ENCODE peak calls at places on chromosomes 6 and 20, in six cellular contexts. P is GM12891, E is H1, D is K562, O is HepG2, M is GM12878. A is an unnamed sample.

GRCh38 chr6:22412994-22413393 is 116.2 kb upstream of the PRL start:
- DNase-seq in P (no peak), E (no peak), D (no peak), O (no peak), M (no peak), A (no peak)

GRCh38 chr6:13761361-13762036 is 49.9 kb upstream of the RANBP9 start:
- DNase-seq in P (no peak), E (no peak), D (no peak), O (no peak), M (no peak), A (no peak)

GRCh38 chr20:17343091-17343490 is 116.3 kb downstream of the PCSK2 start:
- DNase-seq in P (no peak), E (no peak), D (no peak), O (no peak), M (no peak), A (no peak)

GRCh38 chr20:22776369-22776768 is 192.0 kb upstream of the FOXA2 start:
- DNase-seq in P (no peak), E (no peak), D (no peak), O (no peak), M (no peak), A (no peak)

GRCh38 chr20:57568088-57568896 is 7.4 kb downstream of the PCK1 start:
- DNase-seq in P (no peak), E (no peak), D (no peak), O (peak; percentile 31), M (no peak), A (no peak)

GRCh38 chr6:90025418-90026089 is 131.3 kb downstream of the GJA10 start:
- DNase-seq in P (no peak), E (no peak), D (no peak), O (no peak), M (no peak), A (no peak)

GRCh38 chr20:46398963-46399362 is 7.5 kb downstream of the ELMO2 start:
- DNase-seq in P (no peak), E (no peak), D (no peak), O (no peak), M (no peak), A (no peak)

GRCh38 chr6:34680802-34681515 is 15.6 kb downstream of the ILRUN start:
- DNase-seq in P (no peak), E (no peak), D (no peak), O (no peak), M (no peak), A (no peak)

GRCh38 chr20:22464312-22465003 is 119.9 kb downstream of the FOXA2 start:
- DNase-seq in P (no peak), E (no peak), D (no peak), O (no peak), M (no peak), A (no peak)

GRCh38 chr6:142693446-142693845 is 251.5 kb downstream of the HIVEP2 start:
- DNase-seq in P (no peak), E (no peak), D (no peak), O (no peak), M (no peak), A (no peak)

GRCh38 chr6:127402890-127403617 is 56.1 kb downstream of the KIAA0408 start:
- DNase-seq in P (no peak), E (no peak), D (no peak), O (no peak), M (no peak), A (no peak)

GRCh38 chr6:148430897-148431296 is 88.3 kb downstream of the SASH1 start:
- DNase-seq in P (no peak), E (no peak), D (no peak), O (no peak), M (no peak), A (no peak)

GRCh38 chr6:37190159-37190535 is 20.2 kb downstream of the PIM1 start:
- DNase-seq in P (no peak), E (no peak), D (no peak), O (no peak), M (no peak), A (no peak)

GRCh38 chr6:128199461-128199860 is 298.6 kb upstream of the THEMIS start:
- DNase-seq in P (no peak), E (no peak), D (no peak), O (no peak), M (no peak), A (no peak)

GRCh38 chr20:19408971-19409370 is 196.5 kb downstream of the SLC24A3 start:
- DNase-seq in P (no peak), E (no peak), D (no peak), O (no peak), M (no peak), A (no peak)

GRCh38 chr6:101348816-101349215 is 44.7 kb upstream of the GRIK2 start:
- DNase-seq in P (no peak), E (no peak), D (no peak), O (no peak), M (no peak), A (no peak)

GRCh38 chr6:34798057-34798456 is 6.2 kb downstream of the BLTP3A start:
- DNase-seq in P (no peak), E (no peak), D (no peak), O (no peak), M (no peak), A (no peak)

GRCh38 chr20:43559147-43559477 is 285 bp downstream of the SGK2 start:
- DNase-seq in P (no peak), E (no peak), D (no peak), O (no peak), M (no peak), A (no peak)

GRCh38 chr6:56507517-56507916 is 135.2 kb downstream of the DST start:
- DNase-seq in P (no peak), E (no peak), D (no peak), O (no peak), M (no peak), A (no peak)

GRCh38 chr6:22328499-22328898 is 31.7 kb upstream of the PRL start:
- DNase-seq in P (no peak), E (no peak), D (no peak), O (no peak), M (no peak), A (no peak)

GRCh38 chr6:15763827-15764226 is 101.0 kb upstream of the DTNBP1 start:
- DNase-seq in P (no peak), E (no peak), D (no peak), O (peak; percentile 55), M (no peak), A (no peak)

GRCh38 chr6:136784910-136785746 is 7.1 kb downstream of the MAP3K5 start:
- DNase-seq in P (no peak), E (no peak), D (no peak), O (no peak), M (no peak), A (no peak)

GRCh38 chr20:10114598-10114997 is 79.8 kb downstream of the ANKEF1 start:
- DNase-seq in P (no peak), E (no peak), D (no peak), O (no peak), M (no peak), A (no peak)

GRCh38 chr6:30931959-30932645 is at the start of gene SFTA2:
- DNase-seq in P (no peak), E (no peak), D (no peak), O (no peak), M (no peak), A (no peak)

GRCh38 chr6:408599-409102 is 17.1 kb downstream of the IRF4 start:
- DNase-seq in P (no peak), E (no peak), D (peak; percentile 69), O (peak; percentile 65), M (no peak), A (no peak)

GRCh38 chr20:52379723-52380336 is 188.3 kb upstream of the ZFP64 start:
- DNase-seq in P (no peak), E (no peak), D (peak; percentile 53), O (peak; percentile 15), M (no peak), A (peak; percentile 16)

GRCh38 chr6:3329491-3330051 is 70.8 kb downstream of the PSMG4 start:
- DNase-seq in P (no peak), E (no peak), D (no peak), O (no peak), M (no peak), A (no peak)

GRCh38 chr6:158856261-158856660 is 37.1 kb upstream of the EZR start:
- DNase-seq in P (no peak), E (no peak), D (no peak), O (no peak), M (no peak), A (no peak)

GRCh38 chr6:21873562-21873961 is 280.0 kb downstream of the SOX4 start:
- DNase-seq in P (no peak), E (no peak), D (no peak), O (no peak), M (no peak), A (no peak)

DNA sequence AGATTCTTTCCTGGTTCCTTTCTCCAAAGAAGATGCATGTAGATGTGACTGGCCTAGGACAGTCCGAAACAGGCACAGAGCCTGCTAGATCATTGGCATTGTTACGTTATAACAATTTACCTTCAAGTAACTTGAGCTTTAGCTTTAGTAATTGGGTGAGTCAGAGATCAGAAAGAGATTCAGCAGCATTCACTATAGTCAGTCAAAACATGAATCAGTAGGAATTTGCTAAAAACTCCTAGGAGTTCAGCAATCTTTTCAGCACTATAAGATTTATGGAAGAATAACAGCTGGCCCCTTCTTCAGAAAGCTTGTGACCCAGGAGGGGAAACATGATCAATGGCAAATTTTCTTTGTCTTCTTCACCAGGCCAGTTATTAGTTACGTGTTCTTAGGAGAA is 281.7 kb upstream of the PRDM1 start:
- DNase-seq in P (no peak), E (no peak), D (no peak), O (no peak), M (no peak), A (no peak)
- TF ChIP-seq TAF1 in P (no peak), E (no peak), D (no peak), O (no peak), M (no peak), A (no peak)

DNA sequence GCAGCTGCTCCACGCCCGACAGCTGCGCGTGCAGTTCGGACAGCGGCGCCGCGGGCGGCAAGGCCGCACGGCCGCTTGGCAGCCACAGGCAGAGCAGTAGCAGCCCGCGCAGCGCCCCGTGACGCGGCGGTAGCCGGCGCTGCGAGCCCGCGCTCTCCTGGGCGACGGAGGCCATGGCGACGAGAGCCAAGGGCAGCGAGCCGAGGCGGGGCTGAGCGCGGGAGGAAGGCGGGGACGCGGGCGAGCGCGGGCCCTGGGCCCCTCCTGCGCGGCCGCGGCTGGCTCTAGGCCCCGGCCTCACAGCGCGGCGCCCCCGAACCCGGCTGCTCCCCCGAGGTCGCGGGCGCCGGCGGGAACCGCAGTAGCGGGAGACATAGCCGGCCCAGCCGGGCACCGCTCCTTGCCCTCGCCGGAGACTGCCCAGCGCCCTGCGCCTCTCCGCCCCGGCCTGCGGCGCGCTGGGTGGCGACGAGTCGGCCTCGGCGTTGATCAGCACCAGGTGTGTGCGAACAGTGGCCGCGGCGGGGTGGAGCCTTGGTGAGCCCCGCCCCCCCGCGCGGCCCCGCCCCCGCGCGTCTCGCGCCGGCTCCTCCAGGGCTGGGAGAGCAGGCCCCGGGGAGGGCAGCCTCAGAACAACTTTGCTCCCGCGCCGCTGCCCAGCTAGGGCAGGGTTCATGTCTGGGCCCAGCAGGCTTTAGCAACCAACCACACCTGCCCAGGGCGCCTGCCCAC is at the start of gene LRP11:
- DNase-seq in P (peak; percentile 88), E (peak; percentile 66), D (peak; percentile 98), O (peak; percentile 82), M (no peak), A (peak; percentile 83)
- TF ChIP-seq POLR2A in P (no peak), E (peak; percentile 33), D (peak; percentile 36), O (peak; percentile 88), M (peak; percentile 24), A (no peak)

GRCh38 chr6:43263314-43264178 is 20.3 kb downstream of the TTBK1 start:
- DNase-seq in P (peak; percentile 93), E (peak; percentile 49), D (peak; percentile 80), O (peak; percentile 78), M (peak; percentile 46), A (peak; percentile 93)
- TF ChIP-seq TAF1 in P (no peak), E (no peak), D (no peak), O (no peak), M (no peak), A (no peak)

GRCh38 chr20:38033330-38034107 is at the start of the genes RPRD1B and TTI1:
- DNase-seq in P (peak; percentile 83), E (peak; percentile 51), D (peak; percentile 83), O (peak; percentile 95), M (peak; percentile 65), A (peak; percentile 78)
- TF ChIP-seq POLR2A in P (peak; percentile 77), E (peak; percentile 91), D (peak; percentile 89), O (peak; percentile 96), M (peak; percentile 87), A (peak; percentile 85)

A was measured in GM12892.